ENCODE peak calls at places on chromosomes 3 and 15, in seven cellular contexts. E is GM10248; P is sigmoid colon; J is naive thymus-derived CD8-positive, alpha-beta T cell; O is stimulated activated CD8-positive, alpha-beta memory T cell treated with anti-CD3 and anti-CD28 coated beads, Interleukin-4, amount 100 ng/mL, for 24 hours; G is upper lobe of left lung; H is CD8-positive, alpha-beta memory T cell. N is an unnamed sample.

GRCh38 chr3:51678685-51679084 is 7.6 kb downstream of the TEX264 start:
- DNase-seq in G (no peak), E (no peak), H (no peak), J (no peak), O (no peak), P (no peak), N (no peak)

GRCh38 chr3:11238880-11239279 is 33.3 kb upstream of the ATG7 start:
- DNase-seq in E (no peak), J (no peak), P (no peak), O (no peak), H (no peak), G (no peak), N (no peak)

GRCh38 chr3:75272708-75273107 is 391.4 kb upstream of the FRG2C start:
- DNase-seq in E (no peak), P (no peak), G (no peak), J (no peak), O (no peak), H (no peak), N (no peak)

GRCh38 chr3:10351013-10351735 is 30.3 kb upstream of the SEC13 start:
- DNase-seq in P (no peak), O (no peak), G (no peak), H (no peak), E (no peak), J (no peak), N (no peak)

GRCh38 chr3:152328841-152329240 is 60.1 kb downstream of the MBNL1 start:
- DNase-seq in O (no peak), J (no peak), H (no peak), G (no peak), E (no peak), P (no peak), N (no peak)

GRCh38 chr3:161409069-161409468 is 37.8 kb upstream of the SPTSSB start:
- DNase-seq in P (no peak), H (peak), O (no peak), G (no peak), J (peak), E (no peak), N (peak)

GRCh38 chr15:68561146-68561545 is 17.6 kb upstream of the CORO2B start:
- DNase-seq in J (no peak), P (peak), E (no peak), O (no peak), H (no peak), G (peak), N (no peak)

GRCh38 chr3:42712344-42712648 is 9.7 kb upstream of the HHATL start:
- DNase-seq in P (no peak), H (no peak), O (no peak), G (no peak), J (no peak), E (no peak), N (no peak)

GRCh38 chr3:29649815-29650547 is 369.1 kb downstream of the RBMS3 start:
- DNase-seq in P (no peak), G (no peak), E (no peak), H (no peak), J (no peak), O (no peak), N (no peak)

GRCh38 chr15:52290329-52290728 is 5.3 kb downstream of the MYO5C start:
- DNase-seq in E (peak), P (no peak), G (no peak), J (no peak), H (no peak), O (no peak), N (no peak)

GRCh38 chr3:118126751-118127150 is 907.9 kb downstream of the IGSF11 start:
- DNase-seq in E (no peak), H (no peak), O (no peak), G (no peak), P (no peak), J (no peak), N (no peak)

N was measured in immature natural killer cell.